ENCODE peak calls at places on chromosome 1, in eight cellular contexts. L is spleen, E is stomach, P is left ventricle myocardium inferior, A is A549, C is cardiac muscle cell, M is upper lobe of left lung, X is tibial artery. I is an unnamed sample. For H3K4me1, the result is how much of the 10 kb centered on the place peaks cover.

GRCh38 chr1:67960766-67961165 is 89.7 kb downstream of the DIRAS3 start:
- DNase-seq in L (no peak), C (peak), E (no peak), A (no peak), P (no peak), X (no peak), M (no peak), I (no peak)

GRCh38 chr1:229716064-229716463 is 90.0 kb downstream of the URB2 start:
- DNase-seq in A (no peak), P (no peak), C (no peak), L (no peak), X (no peak), E (no peak), M (no peak), I (no peak)

GRCh38 chr1:223186800-223187199 is 43.8 kb upstream of the TLR5 start:
- DNase-seq in A (no peak), M (no peak), L (no peak), C (no peak), E (no peak), X (no peak), P (no peak), I (no peak)

GRCh38 chr1:216425577-216425976 is 2.3 kb upstream of the USH2A start:
- DNase-seq in E (no peak), A (no peak), M (no peak), X (no peak), P (no peak), C (peak), L (no peak), I (no peak)

GRCh38 chr1:198556969-198557368 is 16.5 kb upstream of the ATP6V1G3 start:
- DNase-seq in L (peak), A (no peak), E (peak), X (peak), M (peak), P (peak), C (no peak), I (no peak)

GRCh38 chr1:71667224-71667623 is 586.4 kb upstream of the ZRANB2 start:
- DNase-seq in M (no peak), A (no peak), L (no peak), C (peak), P (no peak), E (no peak), X (no peak), I (no peak)

GRCh38 chr1:244730153-244730933 is 77.4 kb downstream of the DESI2 start:
- DNase-seq in E (peak), P (peak), L (peak), M (peak), X (no peak), A (no peak), C (peak), I (no peak)

GRCh38 chr1:166379447-166379846 is 212.6 kb upstream of the FAM78B start:
- DNase-seq in X (no peak), A (no peak), L (no peak), P (peak), M (no peak), E (no peak), C (no peak), I (no peak)

GRCh38 chr1:68979891-68980290 is 483.0 kb upstream of the DEPDC1 start:
- DNase-seq in E (no peak), X (no peak), C (no peak), M (no peak), P (no peak), L (no peak), A (no peak), I (no peak)

GRCh38 chr1:36561365-36561731 is 78.6 kb upstream of the CSF3R start:
- DNase-seq in P (no peak), L (no peak), M (no peak), C (no peak), E (no peak), X (peak), A (no peak), I (no peak)

GRCh38 chr1:101002551-101002950 is 23.0 kb downstream of the DPH5 start:
- DNase-seq in X (no peak), C (peak), E (no peak), L (no peak), A (no peak), P (no peak), M (no peak), I (no peak)

GRCh38 chr1:7770620-7770938 is 517 bp upstream of the VAMP3 start:
- DNase-seq in C (no peak), A (peak), P (no peak), M (no peak), E (no peak), L (no peak), X (no peak), I (no peak)

GRCh38 chr1:30058966-30059365 is 664.4 kb downstream of the MATN1 start:
- DNase-seq in A (peak), C (peak), M (no peak), X (no peak), E (no peak), P (no peak), L (no peak), I (no peak)

GRCh38 chr1:93344484-93344883 is 1.2 kb upstream of the DR1 start:
- DNase-seq in X (no peak), P (no peak), E (no peak), M (no peak), L (no peak), C (no peak), A (no peak), I (no peak)

GRCh38 chr1:245873883-245874671 is 633.0 kb downstream of the SMYD3 start:
- DNase-seq in M (no peak), X (no peak), A (no peak), L (no peak), C (peak), P (no peak), E (no peak), I (no peak)

GRCh38 chr1:37682334-37682987 is 9.9 kb upstream of the CDCA8 start:
- DNase-seq in L (peak), X (peak), E (peak), P (peak), A (peak), M (no peak), C (peak), I (peak)

GRCh38 chr1:160171352-160171751 is 19.0 kb upstream of the CASQ1 start:
- DNase-seq in L (no peak), X (no peak), C (peak), M (no peak), E (no peak), P (no peak), A (no peak), I (no peak)

GRCh38 chr1:236102611-236103010 is 37.7 kb upstream of the NID1 start:
- DNase-seq in E (no peak), M (peak), A (no peak), C (no peak), L (no peak), P (no peak), X (no peak), I (no peak)

GRCh38 chr1:91018006-91018405 is 3.8 kb downstream of the ZNF644 start:
- DNase-seq in X (no peak), C (peak), M (no peak), A (no peak), E (no peak), P (no peak), L (no peak), I (no peak)

GRCh38 chr1:43613075-43613942 is 36.6 kb upstream of the KDM4A start:
- DNase-seq in X (no peak), A (no peak), L (no peak), M (no peak), E (no peak), C (no peak), P (no peak), I (no peak)

GRCh38 chr1:214823311-214824117 is 220.5 kb downstream of the CENPF start:
- DNase-seq in M (no peak), L (no peak), E (no peak), A (no peak), X (no peak), P (no peak), C (no peak), I (no peak)

GRCh38 chr1:151047925-151048644 is 534 bp downstream of the C1orf56 start:
- DNase-seq in A (peak), M (peak), E (peak), C (peak), L (peak), P (peak), X (peak), I (peak)

GRCh38 chr1:147091801-147092200 is 80.5 kb downstream of the PRKAB2 start:
- DNase-seq in M (no peak), E (no peak), P (no peak), C (no peak), A (no peak), L (no peak), X (no peak), I (no peak)

GRCh38 chr1:57411262-57411661 is 12.6 kb downstream of the DAB1 start:
- DNase-seq in E (no peak), M (no peak), X (no peak), P (no peak), C (peak), A (no peak), L (no peak), I (no peak)

GRCh38 chr1:223819730-223820514 is 25.8 kb downstream of the TP53BP2 start:
- DNase-seq in X (no peak), P (no peak), C (peak), A (no peak), M (no peak), L (no peak), E (no peak), I (no peak)

GRCh38 chr1:243748706-243749283 is 101.2 kb downstream of the AKT3 start:
- DNase-seq in E (no peak), P (no peak), X (no peak), A (peak), C (peak), M (no peak), L (no peak), I (no peak)

GRCh38 chr1:93685918-93686317 is 4.3 kb upstream of the BCAR3 start:
- DNase-seq in X (no peak), C (no peak), E (no peak), A (no peak), L (no peak), P (no peak), M (no peak), I (no peak)

DNA sequence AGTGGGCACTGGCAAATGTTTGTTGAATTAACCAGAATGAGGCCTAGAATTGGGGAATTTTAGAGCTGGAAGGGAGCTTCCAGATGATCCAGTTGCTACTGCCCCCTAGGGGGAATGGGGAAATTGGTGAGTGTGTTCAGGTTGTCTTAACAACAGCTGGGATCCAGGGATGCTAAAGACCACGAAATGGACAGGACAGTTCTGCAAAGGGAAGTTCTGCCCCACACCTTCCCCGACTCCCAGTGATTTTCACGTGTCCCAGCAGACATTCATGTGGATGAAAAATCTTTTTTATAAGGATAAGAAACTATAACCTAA is 33.9 kb downstream of the TRIM62 start:
- DNase-seq in P (no peak), C (peak), L (no peak), E (no peak), A (peak), X (no peak), M (no peak), I (no peak)
- TF ChIP-seq CTCF in P (no peak), C (peak), L (no peak), E (no peak), A (peak), X (no peak), M (no peak), I (no peak)

DNA sequence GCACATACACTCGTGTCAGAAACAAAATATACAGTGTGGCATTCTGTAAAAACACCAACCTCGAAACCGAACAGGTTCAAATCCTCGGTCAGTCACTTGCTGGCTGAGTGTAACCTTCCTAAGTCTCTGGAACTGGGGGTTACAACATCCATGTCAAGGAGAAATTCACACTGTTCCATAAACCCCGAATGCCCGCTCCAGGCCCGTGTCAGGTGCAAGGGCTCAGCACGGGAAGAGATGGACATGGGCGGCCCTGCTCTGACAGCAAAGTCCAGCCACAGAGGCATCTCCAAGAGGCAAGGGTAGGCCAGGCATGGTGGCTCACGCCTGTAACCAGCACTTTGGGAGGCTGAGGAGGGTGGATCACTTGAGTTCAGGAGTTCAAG is 79.5 kb downstream of the SLC66A1 start:
- DNase-seq in X (no peak), L (peak), E (no peak), P (no peak), M (no peak), A (no peak), C (no peak), I (no peak)
- H3K4me1 ChIP-seq in X (half or more), L (under half), E (half or more), P (half or more), M (under half), A (under half), C (under half), I (half or more)

DNA sequence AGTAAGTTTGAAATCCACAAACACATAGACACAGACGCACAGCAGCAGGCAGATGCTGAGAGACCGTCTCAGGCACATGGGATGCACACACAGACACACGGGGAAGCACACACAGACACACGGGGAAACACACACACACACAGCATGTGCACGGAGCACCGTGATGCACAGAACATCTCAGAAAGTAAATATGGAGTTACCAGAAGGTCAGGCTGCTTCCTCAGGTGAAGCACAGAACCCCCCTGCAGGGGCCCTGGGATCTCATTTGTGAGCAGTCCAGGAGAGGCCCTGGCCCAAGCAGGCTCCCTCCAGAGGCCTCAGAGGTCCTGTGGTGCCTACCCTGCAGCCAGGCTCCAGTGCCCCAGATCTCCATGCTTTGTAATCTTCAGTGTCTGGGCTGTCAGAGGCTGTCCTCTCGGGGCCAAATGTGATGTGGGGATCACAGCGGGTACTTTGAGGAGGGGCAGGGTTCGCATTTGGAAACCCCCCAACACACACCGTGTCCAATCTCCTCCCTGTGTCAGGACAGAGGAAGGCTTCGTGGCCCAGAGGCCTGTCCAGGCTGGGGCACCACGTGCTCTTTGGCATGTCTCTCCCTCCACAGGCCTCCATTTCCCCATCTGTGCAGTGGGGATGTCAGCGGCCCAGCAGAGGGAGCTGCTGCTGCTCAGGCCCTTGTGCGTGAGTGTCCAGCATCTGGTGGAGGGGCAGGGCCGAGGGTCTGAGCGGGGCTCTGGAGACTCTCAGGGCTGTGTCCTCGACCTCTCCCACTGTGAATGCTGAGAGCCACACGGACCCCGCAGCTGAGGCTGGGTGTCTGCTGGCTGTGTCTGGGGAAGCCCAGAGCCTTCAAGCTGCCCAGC is 23.0 kb upstream of the PRSS38 start:
- DNase-seq in E (no peak), L (no peak), A (no peak), C (no peak), P (no peak), M (no peak), X (no peak), I (no peak)
- TF ChIP-seq CTCF in E (no peak), L (no peak), A (no peak), C (no peak), P (no peak), M (no peak), X (no peak), I (no peak)

GRCh38 chr1:64508521-64509096 is 38.7 kb downstream of the CACHD1 start:
- DNase-seq in E (no peak), L (no peak), P (no peak), M (no peak), C (no peak), X (no peak), A (no peak), I (no peak)
- H3K4me1 ChIP-seq in E (half or more), L (under half), P (half or more), M (under half), C (under half), X (under half), A (under half), I (under half)

DNA sequence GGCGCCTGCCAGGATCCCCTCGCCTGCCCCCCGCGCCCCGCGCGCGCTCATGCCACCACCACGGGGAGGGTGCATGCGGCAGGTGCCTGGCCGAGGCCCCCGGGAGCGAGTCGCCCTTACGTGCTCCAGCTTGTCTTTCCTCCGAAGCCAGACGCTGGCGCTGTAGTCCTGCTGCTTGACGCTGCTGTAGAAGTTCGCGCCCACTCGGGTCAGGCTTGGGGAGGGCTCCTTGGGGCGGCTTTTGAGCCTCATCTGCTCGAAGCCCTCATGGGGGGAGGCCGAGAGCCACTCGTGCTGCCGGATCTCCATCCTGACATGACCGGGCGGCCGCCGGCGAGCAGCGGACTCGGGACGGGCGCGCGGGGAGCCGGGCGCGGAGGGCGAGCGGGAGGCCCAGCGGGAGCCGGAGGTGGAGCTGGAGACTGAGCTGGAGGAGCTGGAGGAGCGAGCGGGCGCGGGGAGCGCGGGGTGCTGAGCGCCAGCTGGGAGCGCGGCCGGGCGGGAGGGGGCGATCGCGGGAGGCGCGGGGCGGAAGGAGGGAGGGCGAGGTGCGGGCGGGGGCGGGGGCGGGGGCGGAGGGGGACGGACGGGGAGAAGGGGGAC is 428 bp downstream of the PLD5 start:
- DNase-seq in A (peak), M (peak), C (peak), L (peak), P (peak), E (no peak), X (no peak), I (no peak)
- TF ChIP-seq CTCF in A (peak), M (no peak), C (no peak), L (no peak), P (no peak), E (no peak), X (no peak), I (peak)

GRCh38 chr1:12549106-12549459 is 68.9 kb downstream of the DHRS3 start:
- DNase-seq in M (peak), E (no peak), A (no peak), C (no peak), X (peak), P (peak), L (no peak), I (no peak)
- H3K4me1 ChIP-seq in M (under half), E (under half), A (under half), C (under half), X (half or more), P (half or more), L (under half), I (under half)

GRCh38 chr1:212110617-212111016 is 75.1 kb downstream of the DTL start:
- DNase-seq in X (no peak), E (peak), P (peak), C (peak), A (no peak), M (no peak), L (no peak), I (no peak)
- TF ChIP-seq CTCF in X (no peak), E (no peak), P (no peak), C (peak), A (no peak), M (no peak), L (no peak), I (no peak)

GRCh38 chr1:24992124-24992760 is 62.2 kb upstream of the RUNX3 start:
- DNase-seq in X (no peak), L (peak), A (no peak), C (no peak), M (no peak), P (no peak), E (no peak), I (no peak)
- H3K4me1 ChIP-seq in X (under half), L (under half), A (under half), C (under half), M (under half), P (under half), E (under half), I (under half)

DNA sequence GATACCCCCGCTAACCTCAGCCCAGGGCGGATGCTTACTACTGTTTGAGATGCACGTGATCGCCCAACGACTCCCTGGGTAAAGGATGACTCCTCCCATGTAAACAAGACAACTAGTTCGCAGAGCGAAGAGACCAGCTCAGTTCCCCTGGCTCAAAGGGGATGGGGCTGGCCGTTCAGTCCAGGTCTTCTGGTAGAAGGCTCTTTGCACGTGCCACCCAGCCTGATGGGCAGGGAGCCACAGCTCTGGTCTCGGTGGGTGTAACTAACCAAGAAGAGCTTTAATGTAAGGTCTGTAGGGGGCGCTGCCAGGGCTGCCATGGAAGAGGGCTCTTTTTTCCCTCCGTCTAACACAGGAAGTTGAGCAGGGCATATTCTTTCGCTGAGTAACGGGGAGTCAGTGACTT is 49.4 kb upstream of the PARP1 start:
- DNase-seq in X (no peak), P (no peak), E (no peak), M (no peak), A (no peak), C (peak), L (peak), I (no peak)
- TF ChIP-seq CTCF in X (no peak), P (no peak), E (no peak), M (no peak), A (no peak), C (peak), L (peak), I (no peak)

DNA sequence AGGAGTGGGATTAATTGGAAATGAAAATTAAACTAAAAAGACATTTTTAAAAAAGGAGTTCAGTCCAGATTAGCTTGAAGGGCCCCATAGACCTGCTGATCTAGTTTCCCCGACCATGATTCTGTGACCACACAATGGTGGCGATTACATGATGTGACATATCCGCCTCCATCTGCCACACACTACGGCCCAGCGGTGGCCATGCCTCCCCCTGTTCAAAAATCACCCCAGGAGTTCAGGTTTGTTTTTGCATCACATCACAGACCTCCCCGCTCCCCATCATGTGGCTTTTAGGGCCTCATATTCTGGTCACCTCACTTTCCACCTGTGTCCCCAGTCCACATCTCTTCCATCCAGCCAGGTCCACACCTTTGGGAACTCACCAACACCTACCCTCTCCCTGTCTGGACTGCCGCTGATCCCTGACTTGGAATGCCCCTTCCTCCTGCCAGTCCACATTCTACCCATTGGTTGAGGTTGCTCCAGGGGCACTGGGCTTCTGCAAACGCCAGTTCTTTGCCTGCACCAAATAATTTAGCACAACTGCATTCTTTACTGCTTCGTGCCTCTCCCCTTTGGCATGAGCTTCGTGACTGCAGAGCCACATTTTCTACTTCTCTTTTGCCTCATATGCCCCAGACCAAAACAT is 38.9 kb downstream of the CD247 start:
- DNase-seq in C (no peak), M (no peak), P (no peak), E (no peak), A (no peak), L (no peak), X (no peak), I (no peak)
- H3K4me1 ChIP-seq in C (under half), M (under half), P (under half), E (under half), A (under half), L (under half), X (under half), I (under half)